ENCODE peak calls at places on chromosomes 4 and X, in seven cellular contexts. L is fibroblast of lung, E is endothelial cell, R is fibroblast of mammary gland, Y is suprapubic skin, N is type B pancreatic cell, U is SK-N-SH. W is an unnamed sample.

GRCh38 chr4:144302704-144303536 is 162.4 kb upstream of the GYPA start:
- DNase-seq in L (no peak), E (no peak), R (no peak), Y (no peak), N (no peak), U (no peak), W (no peak)

GRCh38 chr4:127113852-127114362 is 518.9 kb upstream of the INTU start:
- DNase-seq in L (no peak), E (no peak), R (no peak), Y (no peak), N (no peak), U (no peak), W (no peak)

GRCh38 chr4:98318521-98318920 is 57.3 kb downstream of the RAP1GDS1 start:
- DNase-seq in L (no peak), E (no peak), R (peak; percentile 33), Y (no peak), N (no peak), U (no peak), W (no peak)

GRCh38 chr4:11805837-11806236 is 377.1 kb upstream of the HS3ST1 start:
- DNase-seq in L (peak; percentile 56), E (no peak), R (peak; percentile 34), Y (no peak), N (no peak), U (no peak), W (peak; percentile 2)

GRCh38 chr4:107349266-107349665 is 313.2 kb upstream of the DKK2 start:
- DNase-seq in L (no peak), E (no peak), R (no peak), Y (no peak), N (no peak), U (peak; percentile 8), W (no peak)

GRCh38 chr4:22987861-22988260 is 295.1 kb downstream of the GBA3 start:
- DNase-seq in L (peak; percentile 76), E (no peak), R (peak; percentile 33), Y (no peak), N (no peak), U (no peak), W (no peak)

GRCh38 chr4:47287735-47288134 is 175.8 kb downstream of the COMMD8 start:
- DNase-seq in L (peak; percentile 77), E (no peak), R (peak; percentile 38), Y (no peak), N (no peak), U (no peak), W (no peak)

GRCh38 chr4:31234494-31234893 is 514.3 kb downstream of the PCDH7 start:
- DNase-seq in L (no peak), E (no peak), R (no peak), Y (no peak), N (no peak), U (no peak), W (no peak)

GRCh38 chr4:84878090-84878489 is 88.4 kb downstream of the WDFY3 start:
- DNase-seq in L (peak; percentile 72), E (no peak), R (peak; percentile 92), Y (no peak), N (no peak), U (no peak), W (no peak)

GRCh38 chr4:159508917-159509500 is 406.1 kb downstream of the RAPGEF2 start:
- DNase-seq in L (no peak), E (no peak), R (peak; percentile 38), Y (no peak), N (no peak), U (no peak), W (no peak)

GRCh38 chr4:173883821-173884220 is 353.8 kb upstream of the HAND2 start:
- DNase-seq in L (peak; percentile 30), E (no peak), R (peak; percentile 55), Y (no peak), N (no peak), U (no peak), W (no peak)

GRCh38 chr4:41428941-41429669 is 108.9 kb upstream of the LIMCH1 start:
- DNase-seq in L (no peak), E (no peak), R (no peak), Y (no peak), N (no peak), U (no peak), W (no peak)

DNA sequence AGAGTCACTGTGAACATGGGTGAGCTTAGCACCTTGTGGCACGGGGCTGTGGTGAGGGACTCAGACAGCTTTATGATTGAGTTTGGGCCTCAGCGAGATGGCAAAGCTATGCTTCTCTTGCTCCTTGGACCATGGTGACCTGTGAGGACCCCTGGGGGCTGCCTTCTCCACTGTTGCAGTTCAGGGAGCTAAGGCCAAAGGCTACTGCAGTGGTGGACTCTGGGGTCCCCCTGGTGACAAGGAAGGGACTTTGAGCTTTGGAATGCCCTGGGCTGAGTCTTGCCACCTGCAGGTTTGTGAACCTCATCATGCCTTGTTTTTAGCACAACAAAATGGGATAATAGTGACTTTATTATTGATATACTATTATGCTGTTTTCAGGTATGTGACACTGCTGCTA is 36.5 kb downstream of the TBL1X start:
- DNase-seq in L (no peak), E (peak; percentile 8), R (no peak), Y (no peak), N (no peak), U (no peak), W (no peak)
- TF ChIP-seq CTCF in L (no peak), E (no peak), R (no peak), Y (no peak), N (no peak), U (no peak), W (no peak)

DNA sequence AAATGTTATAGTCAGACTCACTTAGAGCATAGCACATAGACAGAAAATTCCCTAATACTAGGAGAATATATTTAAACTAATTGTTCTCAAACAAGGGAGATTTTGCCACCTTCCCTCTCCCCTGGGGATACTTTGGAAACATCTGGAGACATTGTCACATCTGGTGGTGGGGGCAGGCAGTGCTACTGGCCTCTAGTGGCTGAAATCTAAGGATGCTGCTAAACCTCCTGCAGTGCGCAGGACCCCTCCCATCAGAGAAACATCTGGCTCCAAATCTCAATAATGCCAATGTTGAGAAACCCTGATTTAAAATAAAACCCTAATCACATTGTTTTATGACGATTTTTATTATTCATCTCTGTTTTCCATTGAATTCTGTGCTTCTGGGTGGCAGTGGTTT is 244.9 kb downstream of the FRMPD4 start:
- DNase-seq in L (no peak), E (no peak), R (no peak), Y (no peak), N (no peak), U (peak; percentile 7), W (no peak)
- TF ChIP-seq CTCF in L (peak; percentile 19), E (no peak), R (peak; percentile 35), Y (no peak), N (peak; percentile 45), U (peak; percentile 43), W (no peak)

DNA sequence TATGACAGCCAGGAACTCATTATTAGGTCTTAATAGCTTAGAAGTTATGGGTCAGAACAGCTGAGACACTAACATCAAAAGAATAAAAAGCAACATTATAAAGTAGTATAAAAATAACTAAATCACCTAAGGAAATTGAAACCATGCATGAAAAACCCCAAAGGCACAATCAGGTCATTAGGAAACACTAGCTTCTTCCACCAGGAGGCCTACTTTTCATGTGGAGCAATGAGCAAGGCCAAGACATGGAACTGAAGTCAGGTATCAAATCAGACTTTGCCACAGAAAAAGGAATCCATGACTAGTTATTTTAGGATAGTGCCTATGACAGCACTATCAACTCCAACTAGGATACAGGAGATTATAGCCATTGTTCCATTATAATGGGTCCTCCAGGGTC is 7.9 kb downstream of the HUWE1 start:
- DNase-seq in L (no peak), E (no peak), R (peak; percentile 30), Y (no peak), N (no peak), U (no peak), W (no peak)
- TF ChIP-seq CTCF in L (no peak), E (no peak), R (peak; percentile 38), Y (no peak), N (peak; percentile 40), U (peak; percentile 36), W (no peak)

GRCh38 chrX:16718824-16719333 is 533 bp upstream of the SYAP1 start:
- DNase-seq in L (no peak), E (no peak), R (no peak), Y (no peak), N (no peak), U (no peak), W (no peak)

GRCh38 chrX:16725067-16725466 is 5.7 kb downstream of the SYAP1 start:
- DNase-seq in L (no peak), E (no peak), R (no peak), Y (no peak), N (no peak), U (no peak), W (no peak)

GRCh38 chrX:16714504-16714903 is 2.0 kb upstream of the CTPS2 start:
- DNase-seq in L (no peak), E (no peak), R (no peak), Y (no peak), N (no peak), U (no peak), W (no peak)

GRCh38 chrX:16722481-16722880 is 3.1 kb downstream of the SYAP1 start:
- DNase-seq in L (no peak), E (no peak), R (peak; percentile 17), Y (no peak), N (no peak), U (no peak), W (no peak)

GRCh38 chrX:16719334-16720084 is at the start of gene SYAP1:
- DNase-seq in L (peak; percentile 97), E (peak; percentile 87), R (peak; percentile 99), Y (peak; percentile 99), N (peak; percentile 99), U (peak; percentile 90), W (peak; percentile 96)
- TF ChIP-seq CTCF in L (no peak), E (no peak), R (no peak), Y (no peak), N (no peak), U (peak; percentile 11), W (no peak)

GRCh38 chr4:108650212-108651067 is at the start of gene OSTC:
- DNase-seq in L (peak; percentile 98), E (peak; percentile 92), R (peak; percentile 97), Y (peak; percentile 96), N (peak; percentile 92), U (peak; percentile 86), W (peak; percentile 88)
- TF ChIP-seq CTCF in L (peak; percentile 24), E (no peak), R (no peak), Y (no peak), N (no peak), U (no peak), W (no peak)

GRCh38 chr4:169024762-169025161 is 14.7 kb upstream of the CBR4 start:
- DNase-seq in L (peak; percentile 71), E (no peak), R (peak; percentile 63), Y (no peak), N (no peak), U (peak; percentile 69), W (peak; percentile 9)
- TF ChIP-seq CTCF in L (peak; percentile 66), E (no peak), R (peak; percentile 75), Y (peak; percentile 44), N (peak; percentile 71), U (peak; percentile 72), W (peak; percentile 42)

GRCh38 chr4:185892165-185892564 is 80.2 kb upstream of the SORBS2 start:
- DNase-seq in L (no peak), E (no peak), R (no peak), Y (no peak), N (no peak), U (no peak), W (no peak)
- TF ChIP-seq CTCF in L (no peak), E (no peak), R (no peak), Y (no peak), N (no peak), U (no peak), W (no peak)

GRCh38 chr4:74830928-74831327 is 36.6 kb upstream of the BTC start:
- DNase-seq in L (no peak), E (no peak), R (peak; percentile 19), Y (no peak), N (no peak), U (no peak), W (no peak)
- TF ChIP-seq CTCF in L (peak; percentile 17), E (peak; percentile 19), R (peak; percentile 46), Y (no peak), N (peak; percentile 52), U (peak; percentile 43), W (no peak)